ENCODE peak calls at places on chromosome 12, in five cellular contexts. X is lower lobe of right lung, U is IMR-90, L is heart left ventricle, S is cardiac muscle cell. M is an unnamed sample.

GRCh38 chr12:54689984-54690383 is 41.8 kb upstream of the DCD start:
- DNase-seq in X (no peak), U (no peak), L (no peak), S (peak; percentile 5), M (no peak)

GRCh38 chr12:131919366-131920156 is 9.5 kb upstream of the PUS1 start:
- DNase-seq in U (no peak), L (no peak), X (no peak), S (no peak), M (no peak)

GRCh38 chr12:131830335-131831020 is 2.3 kb downstream of the MMP17 start:
- DNase-seq in U (peak; percentile 77), S (peak; percentile 93), X (peak; percentile 82), L (peak; percentile 80), M (no peak)

GRCh38 chr12:22406622-22407021 is 72.1 kb upstream of the ST8SIA1 start:
- DNase-seq in U (no peak), X (no peak), L (no peak), S (no peak), M (no peak)

GRCh38 chr12:91111366-91112321 is at the start of gene LUM:
- DNase-seq in L (peak; percentile 32), X (no peak), S (peak; percentile 73), U (peak; percentile 69), M (peak; percentile 93)

GRCh38 chr12:52061470-52062166 is 8.2 kb upstream of the ATG101 start:
- DNase-seq in U (no peak), L (no peak), X (no peak), S (no peak), M (no peak)

GRCh38 chr12:118611295-118611694 is 234.9 kb downstream of the SUDS3 start:
- DNase-seq in U (no peak), S (no peak), X (no peak), L (no peak), M (no peak)

GRCh38 chr12:81502912-81503695 is 256.0 kb downstream of the PPFIA2 start:
- DNase-seq in U (peak; percentile 45), X (no peak), S (peak; percentile 90), L (no peak), M (no peak)

GRCh38 chr12:11767029-11767724 is 117.7 kb downstream of the ETV6 start:
- DNase-seq in X (no peak), U (no peak), S (no peak), L (no peak), M (no peak)

GRCh38 chr12:666766-667308 is 3.6 kb upstream of the NINJ2 start:
- DNase-seq in U (peak; percentile 40), S (no peak), L (no peak), X (no peak), M (no peak)

GRCh38 chr12:6868211-6869048 is 1.1 kb downstream of the TPI1 start:
- DNase-seq in L (no peak), S (peak; percentile 16), U (peak; percentile 29), X (no peak), M (no peak)

GRCh38 chr12:62631531-62632520 is 165.2 kb downstream of the MON2 start:
- DNase-seq in X (peak; percentile 64), L (peak; percentile 69), U (peak; percentile 61), S (peak; percentile 91), M (peak; percentile 35)

GRCh38 chr12:103268831-103269514 is 226.8 kb downstream of the C12orf42 start:
- DNase-seq in L (no peak), U (no peak), S (no peak), X (no peak), M (no peak)

GRCh38 chr12:42643881-42644579 is 54.5 kb upstream of the PRICKLE1 start:
- DNase-seq in S (no peak), X (no peak), L (no peak), U (no peak), M (no peak)

GRCh38 chr12:112252184-112252583 is 126.8 kb downstream of the TRAFD1 start:
- DNase-seq in L (no peak), X (peak; percentile 61), S (peak; percentile 44), U (peak; percentile 59), M (no peak)

GRCh38 chr12:105357162-105357691 is 26.7 kb downstream of the C12orf75 start:
- DNase-seq in U (peak; percentile 67), L (no peak), S (no peak), X (no peak), M (no peak)

GRCh38 chr12:132099739-132100138 is 44.4 kb downstream of the DDX51 start:
- DNase-seq in S (no peak), L (no peak), U (no peak), X (no peak), M (no peak)

GRCh38 chr12:128830505-128830893 is 6.7 kb upstream of the SLC15A4 start:
- DNase-seq in X (no peak), S (no peak), L (no peak), U (no peak), M (no peak)

GRCh38 chr12:44117368-44117767 is 281.5 kb downstream of the TMEM117 start:
- DNase-seq in U (peak; percentile 2), X (no peak), L (no peak), S (no peak), M (no peak)

GRCh38 chr12:49507139-49507538 is 31.7 kb upstream of the KCNH3 start:
- DNase-seq in U (peak; percentile 96), X (no peak), S (peak; percentile 95), L (no peak), M (peak; percentile 60)

GRCh38 chr12:124293286-124294003 is 1.4 kb upstream of the RFLNA start:
- DNase-seq in U (no peak), L (no peak), X (no peak), S (no peak), M (no peak)

GRCh38 chr12:27865421-27865820 is 85.4 kb upstream of the MANSC4 start:
- DNase-seq in S (peak; percentile 83), L (no peak), U (peak; percentile 52), X (no peak), M (no peak)

GRCh38 chr12:66713984-66714383 is 35.1 kb upstream of the GRIP1 start:
- DNase-seq in L (no peak), S (no peak), X (no peak), U (no peak), M (no peak)

GRCh38 chr12:66707002-66707697 is 28.3 kb upstream of the GRIP1 start:
- DNase-seq in L (no peak), X (no peak), U (no peak), S (no peak), M (no peak)

GRCh38 chr12:66709893-66710292 is 31.0 kb upstream of the GRIP1 start:
- DNase-seq in S (no peak), L (no peak), X (no peak), U (no peak), M (no peak)

GRCh38 chr12:66709444-66709773 is 30.5 kb upstream of the GRIP1 start:
- DNase-seq in X (no peak), L (no peak), U (no peak), S (no peak), M (no peak)

DNA sequence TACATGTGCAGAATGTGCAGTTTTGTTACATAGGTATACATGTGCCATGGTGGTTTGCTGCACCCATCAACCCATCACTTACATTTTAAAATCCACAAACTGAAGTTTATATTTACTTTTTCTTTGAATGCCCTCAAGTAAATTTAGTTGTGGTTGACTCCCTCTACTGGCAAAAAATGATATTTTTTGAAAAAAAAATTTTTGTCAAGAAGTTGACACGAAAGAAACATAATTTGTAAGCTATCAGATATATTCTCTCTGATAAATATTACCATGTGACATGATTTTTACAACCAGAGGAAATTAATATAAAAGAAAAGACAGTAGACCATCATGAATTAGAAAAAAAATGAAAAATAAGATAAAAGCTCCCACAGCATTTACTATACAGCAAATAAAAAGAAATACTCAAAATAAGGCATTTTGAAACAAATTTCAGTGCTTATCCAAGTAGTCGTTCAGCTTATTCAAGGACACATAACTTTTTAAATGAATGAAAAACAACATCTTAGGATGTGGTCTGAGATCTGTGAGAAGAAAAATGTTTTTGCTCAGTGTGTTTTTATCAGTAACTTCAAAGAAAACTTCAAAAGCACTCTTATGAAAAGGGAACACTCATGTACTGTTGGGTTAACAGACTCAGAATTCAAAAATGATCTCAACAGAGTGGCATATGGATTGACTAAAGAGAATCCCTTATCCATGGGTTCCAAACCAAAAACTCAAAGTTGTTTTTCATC is 30.0 kb upstream of the GRIP1 start:
- DNase-seq in U (peak; percentile 5), L (no peak), S (peak; percentile 20), X (no peak), M (no peak)
- TF ChIP-seq CTCF in U (peak; percentile 40), L (peak; percentile 45), S (peak; percentile 42), X (peak; percentile 34), M (peak; percentile 11)

GRCh38 chr12:32644455-32644854 is 34.6 kb upstream of the DNM1L start:
- DNase-seq in X (no peak), S (peak; percentile 73), U (no peak), L (no peak), M (no peak)

GRCh38 chr12:32647275-32647674 is 31.8 kb upstream of the DNM1L start:
- DNase-seq in U (no peak), X (no peak), L (no peak), S (no peak), M (no peak)

GRCh38 chr12:32641287-32641901 is 37.7 kb upstream of the DNM1L start:
- DNase-seq in U (no peak), L (no peak), S (no peak), X (no peak), M (no peak)
- H3K4me3 ChIP-seq in U (no peak overlapping the region), L (no peak overlapping the region), S (no peak overlapping the region), X (no peak overlapping the region), M (no peak overlapping the region)

GRCh38 chr12:130011611-130012385 is 108.0 kb upstream of the TMEM132D start:
- DNase-seq in S (no peak), L (no peak), U (no peak), X (no peak), M (no peak)

GRCh38 chr12:130013771-130014484 is 110.1 kb upstream of the TMEM132D start:
- DNase-seq in U (no peak), L (no peak), S (peak; percentile 13), X (no peak), M (peak; percentile 7)

GRCh38 chr12:130016194-130016593 is 112.4 kb upstream of the TMEM132D start:
- DNase-seq in U (no peak), L (no peak), X (no peak), S (no peak), M (no peak)

GRCh38 chr12:130016986-130017385 is 113.2 kb upstream of the TMEM132D start:
- DNase-seq in X (no peak), S (no peak), L (no peak), U (no peak), M (no peak)

GRCh38 chr12:130014485-130014807 is 110.6 kb upstream of the TMEM132D start:
- DNase-seq in S (no peak), U (no peak), X (no peak), L (no peak), M (no peak)
- TF ChIP-seq CTCF in S (no peak), U (no peak), X (no peak), L (no peak), M (no peak)

DNA sequence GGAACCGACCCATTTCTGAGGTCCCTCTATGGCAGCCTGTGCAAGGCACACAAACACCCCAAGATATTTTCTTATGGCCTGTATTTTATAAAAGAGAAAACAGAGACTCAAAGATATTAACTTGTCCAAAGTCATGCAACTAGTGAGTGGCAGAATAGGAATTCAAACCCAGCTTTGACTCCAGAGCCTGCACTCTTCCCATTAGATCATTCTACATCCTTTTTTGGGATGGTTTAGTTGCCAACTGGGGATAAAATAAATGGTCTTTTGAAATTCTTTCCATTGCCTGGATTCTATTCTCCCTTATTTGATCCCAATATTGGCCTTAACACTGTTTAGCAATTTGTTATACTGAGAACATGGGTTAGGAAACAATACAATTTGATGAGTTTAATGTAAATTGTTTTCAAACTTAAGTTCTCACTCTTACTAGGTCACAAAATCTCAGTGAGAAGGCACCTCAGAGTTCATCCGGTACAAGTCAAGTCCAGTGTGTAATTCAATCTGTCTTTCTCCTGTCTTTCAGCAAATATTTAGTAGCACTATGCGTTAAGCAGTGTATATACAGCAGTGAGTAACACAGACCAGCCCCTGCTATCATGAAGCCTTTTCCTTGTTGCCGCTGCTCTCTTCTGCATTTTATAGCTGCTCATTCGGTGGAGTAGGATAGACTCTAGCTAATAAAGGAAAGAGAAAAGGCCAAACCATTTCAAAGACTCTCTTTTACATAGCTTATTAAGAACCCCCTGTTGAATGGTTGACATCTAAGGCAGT is 162.1 kb upstream of the IFNG-AS1 start:
- DNase-seq in L (no peak), X (no peak), S (peak; percentile 42), U (peak; percentile 66), M (no peak)
- H3K4me3 ChIP-seq in L (peak overlapping the region; percentile 38), X (no peak overlapping the region), S (no peak overlapping the region), U (peak overlapping the region; percentile 55), M (peak overlapping the region; percentile 40)

M was measured in HFF-Myc.